ENCODE peak calls at places on chromosomes 1 and 21, in ten cellular contexts. K is EL; W is stimulated activated naive CD8-positive, alpha-beta T cell treated with anti-CD3 and anti-CD28 coated beads, Interleukin-15, Interleukin-2, amounts not matched to agents 100 U/mL and 50 U/mL, for 24 hours; G is cerebellum; J is ACHN; M is CD8-positive, alpha-beta memory T cell; Z is stimulated activated CD4-positive, alpha-beta T cell treated with anti-CD3 and anti-CD28 coated beads, Interleukin-1b, Interleukin-23, amount 100 ng/mL, for 1 hour; I is stimulated activated CD8-positive, alpha-beta memory T cell treated with anti-CD3 and anti-CD28 coated beads, Interleukin-7, amount 100 ng/mL, for 1 hour; C is caudate nucleus; Q is cardiac muscle cell. R is an unnamed sample.
A peak's percentile ranks its signal among the peaks of the same experiment; 100 is the strongest.

GRCh38 chr1:6941786-6942185 is 156.5 kb downstream of the CAMTA1 start:
- DNase-seq in K (no peak), W (no peak), G (no peak), J (no peak), M (no peak), Z (no peak), I (no peak), C (no peak), Q (no peak), R (no peak)

GRCh38 chr1:245153081-245153644 is 1.6 kb upstream of the KIF26B start:
- DNase-seq in K (peak; percentile 72), W (peak; percentile 70), G (peak; percentile 86), J (peak; percentile 80), M (peak; percentile 31), Z (no peak), I (no peak), C (peak; percentile 51), Q (peak; percentile 87), R (peak; percentile 54)

GRCh38 chr1:78096976-78097375 is 51.2 kb downstream of the GIPC2 start:
- DNase-seq in K (no peak), W (no peak), G (no peak), J (no peak), M (no peak), Z (no peak), I (no peak), C (peak; percentile 2), Q (peak; percentile 84), R (no peak)

GRCh38 chr1:43961692-43962091 is 8.1 kb upstream of the DPH2 start:
- DNase-seq in K (no peak), W (no peak), G (no peak), J (no peak), M (no peak), Z (no peak), I (no peak), C (no peak), Q (no peak), R (no peak)

GRCh38 chr1:46449223-46450159 is 40.1 kb upstream of the DMBX1 start:
- DNase-seq in K (peak; percentile 14), W (no peak), G (no peak), J (no peak), M (no peak), Z (no peak), I (no peak), C (no peak), Q (no peak), R (no peak)

GRCh38 chr1:32964461-32965250 is at the start of gene RNF19B:
- DNase-seq in K (peak; percentile 94), W (peak; percentile 96), G (peak; percentile 98), J (peak; percentile 92), M (peak; percentile 92), Z (peak; percentile 89), I (peak; percentile 87), C (peak; percentile 94), Q (peak; percentile 96), R (peak; percentile 94)

GRCh38 chr1:64245495-64245894 is 42.1 kb downstream of the UBE2U start:
- DNase-seq in K (no peak), W (no peak), G (no peak), J (no peak), M (no peak), Z (no peak), I (no peak), C (no peak), Q (no peak), R (no peak)

GRCh38 chr1:234348964-234349363 is 24.3 kb upstream of the COA6 start:
- DNase-seq in K (no peak), W (no peak), G (no peak), J (no peak), M (no peak), Z (no peak), I (no peak), C (no peak), Q (no peak), R (no peak)

GRCh38 chr21:46603228-46603627 is 1.7 kb downstream of the S100B start:
- DNase-seq in K (no peak), W (no peak), G (no peak), J (no peak), M (no peak), Z (no peak), I (no peak), C (no peak), Q (no peak), R (no peak)

GRCh38 chr1:206727981-206728380 is 42.6 kb upstream of the IL19 start:
- DNase-seq in K (no peak), W (no peak), G (peak; percentile 38), J (no peak), M (no peak), Z (no peak), I (no peak), C (no peak), Q (no peak), R (no peak)

GRCh38 chr1:110163591-110163990 is 13.3 kb downstream of the SLC6A17 start:
- DNase-seq in K (no peak), W (no peak), G (no peak), J (no peak), M (no peak), Z (no peak), I (no peak), C (no peak), Q (no peak), R (no peak)

GRCh38 chr1:77489910-77490309 is 192.5 kb downstream of the ZZZ3 start:
- DNase-seq in K (peak; percentile 53), W (no peak), G (no peak), J (no peak), M (no peak), Z (no peak), I (no peak), C (no peak), Q (peak; percentile 54), R (no peak)

GRCh38 chr1:1148061-1148460 is 25.6 kb upstream of the TTLL10 start:
- DNase-seq in K (no peak), W (no peak), G (no peak), J (no peak), M (no peak), Z (no peak), I (no peak), C (no peak), Q (no peak), R (no peak)

GRCh38 chr1:53172751-53173498 is 23.7 kb upstream of the CPT2 start:
- DNase-seq in K (peak; percentile 74), W (no peak), G (peak; percentile 44), J (peak; percentile 22), M (no peak), Z (no peak), I (no peak), C (no peak), Q (peak; percentile 69), R (peak; percentile 35)

GRCh38 chr1:200699871-200700270 is 30.2 kb upstream of the DDX59 start:
- DNase-seq in K (peak; percentile 59), W (no peak), G (no peak), J (no peak), M (no peak), Z (no peak), I (no peak), C (no peak), Q (no peak), R (no peak)

GRCh38 chr1:206921772-206922265 is at the start of gene FCMR:
- DNase-seq in K (no peak), W (no peak), G (no peak), J (no peak), M (peak; percentile 23), Z (no peak), I (no peak), C (no peak), Q (peak; percentile 66), R (no peak)

GRCh38 chr1:102434421-102434820 is 437.7 kb upstream of the OLFM3 start:
- DNase-seq in K (peak; percentile 33), W (no peak), G (no peak), J (peak; percentile 22), M (no peak), Z (no peak), I (no peak), C (no peak), Q (peak; percentile 0), R (peak; percentile 85)

GRCh38 chr1:59570524-59570923 is 244.2 kb upstream of the HOOK1 start:
- DNase-seq in K (no peak), W (peak; percentile 10), G (no peak), J (no peak), M (peak; percentile 18), Z (no peak), I (no peak), C (no peak), Q (peak; percentile 51), R (no peak)

GRCh38 chr21:17491716-17492414 is 21.0 kb upstream of the CXADR start:
- DNase-seq in K (peak; percentile 97), W (no peak), G (no peak), J (peak; percentile 87), M (no peak), Z (no peak), I (no peak), C (no peak), Q (peak; percentile 98), R (no peak)

GRCh38 chr1:106620521-106620954 is 435.9 kb upstream of the PRMT6 start:
- DNase-seq in K (peak; percentile 23), W (no peak), G (no peak), J (peak; percentile 69), M (no peak), Z (no peak), I (no peak), C (no peak), Q (peak; percentile 14), R (peak; percentile 83)

GRCh38 chr1:168706376-168706995 is 22.5 kb downstream of the DPT start:
- DNase-seq in K (no peak), W (no peak), G (no peak), J (no peak), M (no peak), Z (no peak), I (no peak), C (no peak), Q (no peak), R (no peak)

GRCh38 chr1:46530791-46531409 is 20.5 kb downstream of the KNCN start:
- DNase-seq in K (no peak), W (no peak), G (no peak), J (no peak), M (no peak), Z (no peak), I (no peak), C (no peak), Q (no peak), R (no peak)

GRCh38 chr1:43269627-43270375 is at the start of gene TMEM125:
- DNase-seq in K (no peak), W (no peak), G (no peak), J (no peak), M (no peak), Z (no peak), I (no peak), C (no peak), Q (no peak), R (no peak)

GRCh38 chr1:91774520-91775203 is 111.3 kb downstream of the TGFBR3 start:
- DNase-seq in K (peak; percentile 58), W (no peak), G (no peak), J (no peak), M (no peak), Z (no peak), I (no peak), C (no peak), Q (peak; percentile 67), R (no peak)

GRCh38 chr1:66494488-66494887 is 39.5 kb upstream of the SGIP1 start:
- DNase-seq in K (no peak), W (no peak), G (no peak), J (no peak), M (no peak), Z (no peak), I (no peak), C (no peak), Q (no peak), R (no peak)

GRCh38 chr1:10900265-10900651 is 103.8 kb upstream of the CASZ1 start:
- DNase-seq in K (no peak), W (no peak), G (no peak), J (no peak), M (no peak), Z (no peak), I (no peak), C (no peak), Q (no peak), R (no peak)

GRCh38 chr1:101238681-101239094 is 1.9 kb downstream of the S1PR1 start:
- DNase-seq in K (peak; percentile 93), W (peak; percentile 97), G (peak; percentile 54), J (peak; percentile 88), M (peak; percentile 84), Z (peak; percentile 84), I (peak; percentile 71), C (peak; percentile 61), Q (peak; percentile 94), R (peak; percentile 91)

GRCh38 chr1:11237364-11237755 is 25.0 kb downstream of the MTOR start:
- DNase-seq in K (no peak), W (no peak), G (peak; percentile 66), J (no peak), M (no peak), Z (no peak), I (no peak), C (no peak), Q (no peak), R (no peak)

R was measured in NCI-H446.